ENCODE peak calls at places on chromosomes 5 and 9, in nine cellular contexts. O is lower lobe of right lung, D is iPS DF 6.9, E is NCI-H1105, Z is A172, G is erythroblast, U is mesothelial cell of epicardium, Y is endothelial cell, Q is sciatic nerve. X is an unnamed sample.

GRCh38 chr5:143887302-143887638 is 75.3 kb downstream of the HMHB1 start:
- DNase-seq in O (peak; percentile 52), D (no peak), E (peak; percentile 73), Z (peak; percentile 50), G (no peak), U (peak; percentile 51), Y (no peak), Q (peak; percentile 69), X (no peak)

GRCh38 chr5:14417232-14417730 is 164.3 kb upstream of the OTULINL start:
- DNase-seq in O (no peak), D (no peak), E (no peak), Z (peak; percentile 81), G (no peak), U (no peak), Y (no peak), Q (no peak), X (no peak)

GRCh38 chr5:92019376-92019990 is 636.4 kb upstream of the ARRDC3 start:
- DNase-seq in O (no peak), D (no peak), E (no peak), Z (peak; percentile 61), G (no peak), U (no peak), Y (no peak), Q (no peak), X (no peak)

GRCh38 chr5:106827061-106827460 is 843.7 kb downstream of the EFNA5 start:
- DNase-seq in O (no peak), D (no peak), E (no peak), Z (no peak), G (no peak), U (no peak), Y (no peak), Q (no peak), X (no peak)

GRCh38 chr9:89484475-89485404 is 13.2 kb downstream of the SEMA4D start:
- DNase-seq in O (no peak), D (no peak), E (no peak), Z (no peak), G (no peak), U (no peak), Y (no peak), Q (no peak), X (no peak)

GRCh38 chr9:127877566-127877998 is at the start of gene AK1:
- DNase-seq in O (peak; percentile 88), D (no peak), E (peak; percentile 60), Z (no peak), G (peak; percentile 62), U (peak; percentile 60), Y (peak; percentile 62), Q (peak; percentile 91), X (peak; percentile 78)

GRCh38 chr5:98941131-98941883 is 12.5 kb upstream of the CHD1 start:
- DNase-seq in O (no peak), D (no peak), E (no peak), Z (no peak), G (no peak), U (no peak), Y (no peak), Q (no peak), X (no peak)

GRCh38 chr9:7186175-7186574 is 428.4 kb downstream of the KDM4C start:
- DNase-seq in O (no peak), D (peak; percentile 29), E (no peak), Z (no peak), G (peak; percentile 65), U (no peak), Y (no peak), Q (no peak), X (no peak)

GRCh38 chr9:94909250-94909894 is 182.9 kb downstream of the AOPEP start:
- DNase-seq in O (no peak), D (no peak), E (no peak), Z (peak; percentile 39), G (no peak), U (no peak), Y (no peak), Q (no peak), X (no peak)

GRCh38 chr5:103452666-103453065 is 109.9 kb downstream of the NUDT12 start:
- DNase-seq in O (no peak), D (no peak), E (no peak), Z (no peak), G (no peak), U (no peak), Y (no peak), Q (no peak), X (no peak)

GRCh38 chr9:16368425-16369087 is 501.9 kb downstream of the BNC2 start:
- DNase-seq in O (no peak), D (no peak), E (no peak), Z (peak; percentile 54), G (no peak), U (no peak), Y (no peak), Q (no peak), X (no peak)

GRCh38 chr5:143156556-143156955 is 246.9 kb downstream of the NR3C1 start:
- DNase-seq in O (no peak), D (no peak), E (no peak), Z (no peak), G (no peak), U (no peak), Y (no peak), Q (no peak), X (no peak)

GRCh38 chr5:159640376-159640775 is 275.9 kb upstream of the ADRA1B start:
- DNase-seq in O (no peak), D (no peak), E (no peak), Z (no peak), G (no peak), U (no peak), Y (no peak), Q (no peak), X (no peak)

GRCh38 chr5:8730194-8730593 is 815.7 kb downstream of the SEMA5A start:
- DNase-seq in O (no peak), D (no peak), E (no peak), Z (peak; percentile 1), G (no peak), U (no peak), Y (no peak), Q (no peak), X (no peak)

GRCh38 chr5:9698125-9698848 is 68.1 kb upstream of the TAS2R1 start:
- DNase-seq in O (no peak), D (no peak), E (no peak), Z (no peak), G (no peak), U (no peak), Y (no peak), Q (no peak), X (no peak)

GRCh38 chr5:54415147-54415546 is 40.4 kb upstream of the HSPB3 start:
- DNase-seq in O (no peak), D (no peak), E (no peak), Z (no peak), G (no peak), U (no peak), Y (no peak), Q (no peak), X (no peak)

GRCh38 chr9:120913673-120914266 is 12.8 kb downstream of the TRAF1 start:
- DNase-seq in O (no peak), D (no peak), E (no peak), Z (no peak), G (peak; percentile 30), U (no peak), Y (peak; percentile 42), Q (no peak), X (no peak)

GRCh38 chr5:32465076-32465475 is 20.5 kb upstream of the ZFR start:
- DNase-seq in O (no peak), D (no peak), E (no peak), Z (no peak), G (no peak), U (no peak), Y (no peak), Q (no peak), X (no peak)

GRCh38 chr9:108094676-108094993 is 605.1 kb upstream of the KLF4 start:
- DNase-seq in O (no peak), D (no peak), E (no peak), Z (no peak), G (no peak), U (no peak), Y (no peak), Q (no peak), X (no peak)

GRCh38 chr9:136107155-136107952 is 11.3 kb downstream of the TMEM250 start:
- DNase-seq in O (peak; percentile 72), D (no peak), E (no peak), Z (no peak), G (peak; percentile 86), U (no peak), Y (no peak), Q (no peak), X (no peak)

GRCh38 chr9:6552738-6553121 is 92.8 kb downstream of the GLDC start:
- DNase-seq in O (no peak), D (no peak), E (no peak), Z (peak; percentile 36), G (no peak), U (no peak), Y (no peak), Q (no peak), X (no peak)

GRCh38 chr5:100644776-100645175 is 109.6 kb downstream of the FAM174A start:
- DNase-seq in O (no peak), D (no peak), E (no peak), Z (no peak), G (no peak), U (no peak), Y (no peak), Q (no peak), X (no peak)

GRCh38 chr9:125460883-125461475 is 199.4 kb downstream of the GAPVD1 start:
- DNase-seq in O (no peak), D (no peak), E (no peak), Z (no peak), G (no peak), U (no peak), Y (no peak), Q (no peak), X (no peak)

GRCh38 chr5:122415481-122416120 is 103.6 kb downstream of the SNCAIP start:
- DNase-seq in O (peak; percentile 44), D (peak; percentile 41), E (peak; percentile 34), Z (peak; percentile 70), G (peak; percentile 57), U (peak; percentile 64), Y (peak; percentile 60), Q (peak; percentile 60), X (no peak)

GRCh38 chr5:151684690-151685361 is 1.9 kb downstream of the SPARC start:
- DNase-seq in O (no peak), D (peak; percentile 73), E (no peak), Z (peak; percentile 98), G (peak; percentile 9), U (peak; percentile 83), Y (peak; percentile 38), Q (no peak), X (no peak)

GRCh38 chr9:84139296-84140100 is 158.9 kb downstream of the RMI1 start:
- DNase-seq in O (no peak), D (no peak), E (peak; percentile 73), Z (peak; percentile 8), G (no peak), U (no peak), Y (no peak), Q (no peak), X (no peak)

GRCh38 chr5:180832638-180833068 is 28.4 kb downstream of the ZFP62 start:
- DNase-seq in O (no peak), D (no peak), E (no peak), Z (no peak), G (no peak), U (no peak), Y (no peak), Q (no peak), X (no peak)

GRCh38 chr9:132409828-132410528 is at the start of gene CFAP77:
- DNase-seq in O (peak; percentile 64), D (no peak), E (peak; percentile 44), Z (peak; percentile 22), G (peak; percentile 61), U (peak; percentile 64), Y (peak; percentile 68), Q (peak; percentile 66), X (no peak)

GRCh38 chr5:171311698-171312083 is 2.6 kb downstream of the TLX3 start:
- DNase-seq in O (no peak), D (no peak), E (no peak), Z (no peak), G (no peak), U (no peak), Y (no peak), Q (no peak), X (peak; percentile 22)

GRCh38 chr5:67996596-67996995 is 219.0 kb upstream of the PIK3R1 start:
- DNase-seq in O (no peak), D (no peak), E (no peak), Z (no peak), G (peak; percentile 2), U (no peak), Y (no peak), Q (no peak), X (no peak)

GRCh38 chr5:115542076-115542475 is 2.5 kb downstream of the FEM1C start:
- DNase-seq in O (no peak), D (no peak), E (no peak), Z (no peak), G (peak; percentile 8), U (no peak), Y (no peak), Q (no peak), X (no peak)